ENCODE peak calls at places on chromosomes 7 and 10, in nine cellular contexts. W is HCT116, A is K562, B is H1, J is transverse colon, H is spleen, O is GM23338, L is suprapubic skin, Q is Panc1. F is an unnamed sample. For H3K4me1, the result is how much of the 10 kb centered on the place peaks cover.

GRCh38 chr10:4306871-4307270 is 519.1 kb upstream of the AKR1E2 start:
- DNase-seq in W (no peak), A (no peak), B (no peak), J (no peak), H (no peak), O (no peak), L (no peak), Q (no peak), F (no peak)

GRCh38 chr10:133060466-133060865 is 27.3 kb upstream of the ADGRA1 start:
- DNase-seq in W (no peak), A (no peak), B (no peak), J (no peak), H (no peak), O (no peak), L (no peak), Q (no peak), F (no peak)

GRCh38 chr10:113179270-113179669 is 229.2 kb downstream of the TCF7L2 start:
- DNase-seq in W (no peak), A (no peak), B (no peak), J (no peak), H (no peak), O (no peak), L (no peak), Q (no peak), F (no peak)

GRCh38 chr10:57716884-57717283 is 550.8 kb downstream of the IPMK start:
- DNase-seq in W (no peak), A (no peak), B (no peak), J (no peak), H (no peak), O (peak), L (no peak), Q (no peak), F (no peak)

GRCh38 chr10:25934673-25935139 is 677 bp downstream of the MYO3A start:
- DNase-seq in W (no peak), A (peak), B (no peak), J (peak), H (no peak), O (peak), L (no peak), Q (no peak), F (no peak)

GRCh38 chr10:422675-423074 is 266.8 kb downstream of the DIP2C start:
- DNase-seq in W (no peak), A (no peak), B (no peak), J (no peak), H (no peak), O (no peak), L (no peak), Q (no peak), F (no peak)

GRCh38 chr7:155263051-155263450 is 34.6 kb upstream of the INSIG1 start:
- DNase-seq in W (no peak), A (no peak), B (no peak), J (no peak), H (no peak), O (no peak), L (no peak), Q (no peak), F (no peak)

GRCh38 chr10:58643029-58643428 is 130.4 kb downstream of the BICC1 start:
- DNase-seq in W (no peak), A (no peak), B (no peak), J (no peak), H (no peak), O (no peak), L (no peak), Q (no peak), F (no peak)

GRCh38 chr10:134205-134742 is 981 bp upstream of the ZMYND11 start:
- DNase-seq in W (no peak), A (no peak), B (no peak), J (no peak), H (no peak), O (peak), L (no peak), Q (no peak), F (no peak)

GRCh38 chr10:130761896-130762295 is 549.6 kb downstream of the TCERG1L start:
- DNase-seq in W (no peak), A (no peak), B (no peak), J (no peak), H (peak), O (no peak), L (peak), Q (no peak), F (peak)

GRCh38 chr10:100965820-100966219 is 3.5 kb upstream of the SEMA4G start:
- DNase-seq in W (no peak), A (no peak), B (no peak), J (no peak), H (no peak), O (no peak), L (no peak), Q (no peak), F (no peak)

GRCh38 chr7:134548877-134549276 is at the start of gene AKR1B15:
- DNase-seq in W (no peak), A (no peak), B (no peak), J (no peak), H (no peak), O (no peak), L (no peak), Q (no peak), F (no peak)

GRCh38 chr7:83677180-83677866 is 28.4 kb upstream of the SEMA3E start:
- DNase-seq in W (peak), A (no peak), B (no peak), J (no peak), H (no peak), O (no peak), L (no peak), Q (peak), F (no peak)

GRCh38 chr10:92413519-92413918 is 122.6 kb downstream of the MARCHF5 start:
- DNase-seq in W (no peak), A (no peak), B (no peak), J (no peak), H (no peak), O (no peak), L (no peak), Q (no peak), F (no peak)

GRCh38 chr7:28347462-28347861 is 64.9 kb upstream of the CREB5 start:
- DNase-seq in W (no peak), A (no peak), B (no peak), J (no peak), H (no peak), O (no peak), L (no peak), Q (no peak), F (no peak)

GRCh38 chr7:34837316-34837715 is 179.3 kb downstream of the NPSR1 start:
- DNase-seq in W (no peak), A (no peak), B (no peak), J (no peak), H (no peak), O (no peak), L (no peak), Q (no peak), F (no peak)

GRCh38 chr7:125257617-125258016 is 328.0 kb upstream of the POT1 start:
- DNase-seq in W (no peak), A (no peak), B (no peak), J (no peak), H (no peak), O (no peak), L (no peak), Q (no peak), F (no peak)

GRCh38 chr7:148883233-148884048 is 650 bp downstream of the EZH2 start:
- DNase-seq in W (no peak), A (peak), B (no peak), J (peak), H (peak), O (peak), L (peak), Q (peak), F (peak)

GRCh38 chr10:49394933-49395740 is 752 bp downstream of the DRGX start:
- DNase-seq in W (no peak), A (no peak), B (no peak), J (no peak), H (no peak), O (peak), L (no peak), Q (no peak), F (no peak)

GRCh38 chr7:92504563-92504962 is 23.8 kb downstream of the PEX1 start:
- DNase-seq in W (no peak), A (no peak), B (no peak), J (no peak), H (no peak), O (no peak), L (no peak), Q (no peak), F (no peak)

GRCh38 chr10:58972576-58973234 is 203.7 kb upstream of the PHYHIPL start:
- DNase-seq in W (no peak), A (no peak), B (no peak), J (no peak), H (no peak), O (no peak), L (no peak), Q (no peak), F (no peak)

GRCh38 chr7:42016517-42016916 is 220.5 kb downstream of the GLI3 start:
- DNase-seq in W (no peak), A (no peak), B (no peak), J (no peak), H (no peak), O (no peak), L (no peak), Q (no peak), F (no peak)

GRCh38 chr10:97080051-97080776 is 105.5 kb downstream of the SLIT1 start:
- DNase-seq in W (no peak), A (no peak), B (no peak), J (no peak), H (no peak), O (peak), L (no peak), Q (no peak), F (no peak)

GRCh38 chr10:120365872-120366271 is 91.2 kb upstream of the PLPP4 start:
- DNase-seq in W (no peak), A (no peak), B (no peak), J (no peak), H (no peak), O (no peak), L (no peak), Q (no peak), F (no peak)

GRCh38 chr10:90871279-90871760 is 454 bp upstream of the RPP30 start:
- DNase-seq in W (no peak), A (peak), B (no peak), J (peak), H (no peak), O (peak), L (no peak), Q (peak), F (no peak)

GRCh38 chr10:124125305-124126116 is 32.1 kb upstream of the CHST15 start:
- DNase-seq in W (peak), A (no peak), B (no peak), J (no peak), H (no peak), O (peak), L (no peak), Q (no peak), F (no peak)

GRCh38 chr10:23341004-23341403 is 3.6 kb downstream of the C10orf67 start:
- DNase-seq in W (no peak), A (no peak), B (no peak), J (no peak), H (no peak), O (no peak), L (no peak), Q (no peak), F (no peak)

GRCh38 chr7:12884856-12885440 is 197.5 kb downstream of the ARL4A start:
- DNase-seq in W (no peak), A (no peak), B (no peak), J (no peak), H (no peak), O (no peak), L (no peak), Q (no peak), F (no peak)

GRCh38 chr10:35712486-35712885 is 70.4 kb upstream of the FZD8 start:
- DNase-seq in W (no peak), A (no peak), B (no peak), J (no peak), H (no peak), O (no peak), L (no peak), Q (no peak), F (no peak)

GRCh38 chr10:125584954-125585353 is 98.0 kb downstream of the TEX36 start:
- DNase-seq in W (no peak), A (no peak), B (no peak), J (no peak), H (no peak), O (no peak), L (no peak), Q (no peak), F (no peak)

DNA sequence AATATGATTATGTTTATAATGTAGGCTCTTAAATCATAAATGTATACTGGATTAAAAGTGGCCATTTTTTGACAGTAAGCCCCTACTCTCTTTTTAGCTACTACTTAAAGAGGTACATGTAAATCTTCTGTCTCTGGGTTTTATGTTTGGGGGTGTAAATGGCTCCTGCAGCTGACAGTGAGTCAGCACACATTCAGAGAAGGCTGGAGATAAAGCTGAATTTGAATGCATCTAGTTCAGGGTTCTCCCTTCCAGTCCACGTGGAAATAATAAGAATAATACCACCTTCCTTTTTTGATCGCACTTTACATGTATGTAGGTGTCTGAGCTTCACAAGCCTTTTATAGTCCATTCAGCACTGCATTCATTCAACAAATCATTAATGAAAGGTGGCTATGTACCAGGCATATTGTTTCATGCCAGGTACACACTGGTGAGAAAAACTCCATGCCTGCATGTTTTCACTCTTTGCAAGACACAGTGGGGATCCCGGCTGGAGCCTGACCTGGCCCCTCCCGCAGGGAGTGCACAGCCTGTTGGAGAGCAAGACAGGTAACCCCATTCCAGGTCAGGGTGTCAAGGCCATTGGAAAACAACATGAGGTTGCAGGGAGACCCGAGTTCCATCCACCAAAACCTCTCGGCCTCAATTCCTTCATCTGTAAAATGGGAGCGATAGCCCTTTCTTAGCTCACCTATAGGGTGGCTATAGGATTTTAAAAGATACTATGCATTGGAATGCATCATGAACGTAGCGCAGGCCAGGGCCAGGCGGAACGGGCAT is 107.5 kb upstream of the ANLN start:
- DNase-seq in W (no peak), A (no peak), B (no peak), J (no peak), H (no peak), O (no peak), L (peak), Q (no peak), F (peak)
- H3K4me1 ChIP-seq in W (under half), A (under half), B (under half), J (under half), H (under half), O (half or more), L (under half), Q (half or more), F (under half)

GRCh38 chr7:76314042-76314721 is 11.7 kb downstream of the HSPB1 start:
- DNase-seq in W (peak), A (peak), B (peak), J (peak), H (peak), O (peak), L (peak), Q (no peak), F (peak)
- TF ChIP-seq POLR2AphosphoS5 in W (peak), A (no peak), B (no peak), J (peak), H (peak), O (no peak), L (no peak), Q (peak), F (peak)

DNA sequence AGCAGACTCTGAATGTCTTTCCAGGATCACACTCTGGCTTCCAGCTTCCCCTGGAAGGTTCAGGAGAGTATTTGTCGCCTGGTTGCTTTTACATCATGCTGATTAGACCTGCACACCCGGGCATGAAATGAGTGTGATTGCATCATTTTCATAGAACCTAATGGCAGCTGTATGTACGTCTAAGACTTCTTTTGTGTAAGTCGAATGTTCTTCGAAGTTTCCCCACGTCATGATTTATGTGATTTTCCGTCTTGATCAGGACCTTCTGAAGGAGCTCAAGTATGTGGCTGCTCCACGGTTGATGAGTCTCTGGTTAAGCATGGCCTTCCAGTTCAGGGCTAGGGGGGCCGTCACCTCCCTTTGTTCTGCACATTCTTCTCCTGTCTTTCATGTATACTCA is 4.5 kb downstream of the EIF4H start:
- DNase-seq in W (no peak), A (no peak), B (no peak), J (no peak), H (no peak), O (no peak), L (no peak), Q (no peak), F (no peak)
- H3K4me1 ChIP-seq in W (half or more), A (under half), B (under half), J (half or more), H (half or more), O (under half), L (half or more), Q (under half), F (half or more)

DNA sequence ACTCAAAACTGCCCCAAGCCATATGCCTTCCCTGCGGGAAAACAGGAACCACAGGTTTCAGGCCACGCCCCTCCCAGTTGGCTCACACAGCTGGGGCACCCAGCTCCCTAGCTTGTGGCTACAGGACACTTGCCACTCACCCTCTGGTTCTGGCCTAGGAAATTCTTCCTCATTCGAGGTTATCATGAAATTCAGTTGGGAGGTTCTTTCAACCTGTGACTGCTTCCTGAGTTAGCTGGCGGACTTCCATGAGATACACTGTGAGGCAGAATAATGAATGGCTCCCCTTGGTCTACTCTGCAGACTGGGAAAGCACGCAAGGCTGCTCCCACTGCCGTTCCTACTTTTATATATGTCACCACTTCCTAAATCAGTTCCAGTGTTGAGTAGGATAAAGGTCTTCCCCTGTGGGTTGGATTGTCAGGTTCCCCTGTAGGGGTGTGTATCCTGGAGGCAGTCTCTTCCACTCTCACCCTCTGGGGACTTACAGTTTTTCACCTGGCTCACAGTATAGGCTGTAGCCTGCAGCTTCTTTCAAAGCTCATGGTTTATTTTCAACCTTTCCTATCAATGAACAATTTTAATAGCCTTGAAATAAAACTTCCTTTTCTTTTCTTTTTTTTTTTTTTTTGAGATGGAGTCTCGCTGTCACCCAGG is 37.0 kb downstream of the GPR22 start:
- DNase-seq in W (peak), A (no peak), B (no peak), J (peak), H (no peak), O (no peak), L (peak), Q (no peak), F (no peak)
- TF ChIP-seq POLR2AphosphoS5 in W (peak), A (no peak), B (no peak), J (peak), H (no peak), O (no peak), L (no peak), Q (no peak), F (no peak)

GRCh38 chr7:151083824-151084160 is 499 bp upstream of the TMUB1 start:
- DNase-seq in W (no peak), A (no peak), B (no peak), J (no peak), H (no peak), O (no peak), L (no peak), Q (no peak), F (no peak)
- H3K4me1 ChIP-seq in W (under half), A (half or more), B (under half), J (half or more), H (half or more), O (under half), L (half or more), Q (under half), F (under half)

DNA sequence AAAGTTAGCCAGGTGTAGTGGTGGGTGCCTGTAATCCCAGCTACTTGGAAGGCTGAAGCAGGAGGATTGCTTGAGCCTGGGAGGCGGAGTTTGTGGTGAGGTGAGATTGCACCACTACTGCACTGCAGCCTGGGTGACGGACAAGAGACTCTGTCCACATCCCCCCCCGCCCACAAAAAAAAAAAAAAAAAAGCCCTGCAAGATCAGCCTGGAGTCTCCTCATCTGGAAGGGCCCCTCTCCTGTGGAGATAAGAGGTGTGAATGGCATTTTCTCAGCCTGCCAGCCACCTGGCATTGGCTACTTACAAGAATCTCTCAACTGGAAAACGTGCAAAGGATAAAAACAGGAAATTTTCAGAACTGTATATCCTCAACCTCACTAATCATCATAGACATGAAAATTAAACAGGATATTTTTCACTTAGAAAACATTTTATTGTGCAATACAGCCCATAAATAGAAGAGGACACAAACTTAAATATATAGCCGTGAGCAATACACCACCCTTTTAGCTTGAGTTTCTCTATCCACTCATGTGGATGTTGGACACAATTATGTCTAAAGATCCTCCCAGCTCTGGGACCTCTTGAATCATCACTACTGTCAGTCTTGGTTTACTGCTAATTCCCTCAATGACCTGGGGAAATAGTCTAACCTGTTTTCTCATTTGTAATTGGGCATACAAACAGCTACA is 11.3 kb upstream of the TSPAN15 start:
- DNase-seq in W (no peak), A (no peak), B (no peak), J (peak), H (peak), O (peak), L (no peak), Q (no peak), F (peak)
- TF ChIP-seq POLR2AphosphoS5 in W (no peak), A (no peak), B (no peak), J (no peak), H (no peak), O (no peak), L (no peak), Q (no peak), F (no peak)

DNA sequence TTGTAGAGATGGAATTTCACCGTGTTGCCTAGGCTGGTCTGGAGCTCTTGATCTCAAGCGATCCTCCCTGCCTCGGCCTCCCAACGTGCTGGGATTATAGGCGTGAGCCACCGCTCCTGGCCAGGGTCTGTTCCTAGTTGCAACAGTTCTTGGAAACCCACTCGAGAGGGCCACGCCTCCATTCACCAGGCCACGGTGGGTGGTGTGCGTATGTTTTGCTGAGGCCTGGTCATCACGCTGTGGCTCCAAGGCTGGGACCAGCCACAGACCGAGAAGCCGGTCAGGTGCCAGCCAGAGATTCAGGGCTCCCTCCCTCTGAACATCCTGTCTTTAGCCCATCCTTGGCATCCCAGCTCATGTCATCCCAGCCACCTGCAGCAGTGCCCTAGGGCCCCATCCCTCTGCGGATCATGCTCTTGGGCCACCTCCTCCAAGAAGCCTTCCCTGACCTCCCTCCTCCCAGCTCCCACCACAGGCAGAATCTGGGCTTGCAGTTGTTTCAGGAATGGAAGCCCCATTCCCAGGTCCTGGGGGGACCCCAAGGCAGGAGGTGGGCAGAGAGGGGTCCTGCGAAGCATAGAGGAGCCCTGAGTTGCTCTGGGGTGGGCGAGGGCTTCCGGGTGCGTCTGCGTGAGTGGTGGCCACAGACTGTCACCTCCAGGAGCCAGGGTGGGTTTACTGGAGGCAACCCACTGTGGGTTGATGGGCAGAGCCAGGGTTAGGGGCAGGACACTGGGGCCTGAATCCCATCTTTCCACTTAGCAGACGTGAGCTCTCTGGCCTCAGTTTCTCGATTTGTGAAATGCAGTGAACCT is 5.2 kb downstream of the LAT2 start:
- DNase-seq in W (no peak), A (no peak), B (no peak), J (no peak), H (no peak), O (no peak), L (no peak), Q (no peak), F (no peak)
- H3K4me1 ChIP-seq in W (under half), A (under half), B (under half), J (under half), H (half or more), O (under half), L (under half), Q (under half), F (under half)